ENCODE peak calls at places on chromosome 17, in six cellular contexts. F is tibial nerve, L is endothelial cell of umbilical vein, P is lower leg skin, J is spleen, Y is upper lobe of left lung. E is an unnamed sample.

GRCh38 chr17:9484789-9485188 is 90.8 kb downstream of the STX8 start:
- DNase-seq in F (no peak), L (no peak), P (no peak), J (no peak), Y (no peak), E (no peak)

GRCh38 chr17:79620207-79621038 is 9.6 kb upstream of the RBFOX3 start:
- DNase-seq in F (no peak), L (no peak), P (no peak), J (peak), Y (no peak), E (peak)

GRCh38 chr17:79988163-79988971 is 47.3 kb downstream of the TBC1D16 start:
- DNase-seq in F (no peak), L (peak), P (no peak), J (peak), Y (peak), E (no peak)

GRCh38 chr17:29151567-29151966 is 28.6 kb downstream of the MYO18A start:
- DNase-seq in F (no peak), L (no peak), P (no peak), J (no peak), Y (no peak), E (no peak)

GRCh38 chr17:27207073-27207511 is 86.8 kb upstream of the WSB1 start:
- DNase-seq in F (no peak), L (peak), P (no peak), J (no peak), Y (no peak), E (no peak)

GRCh38 chr17:81939881-81940385 is 2.8 kb upstream of the PYCR1 start:
- DNase-seq in F (no peak), L (no peak), P (no peak), J (no peak), Y (peak), E (no peak)

GRCh38 chr17:72592242-72592966 is 471.6 kb downstream of the SOX9 start:
- DNase-seq in F (peak), L (no peak), P (peak), J (no peak), Y (peak), E (peak)

GRCh38 chr17:74156878-74157277 is 46.6 kb upstream of the RPL38 start:
- DNase-seq in F (no peak), L (no peak), P (no peak), J (no peak), Y (no peak), E (no peak)

GRCh38 chr17:47949951-47950350 is 7.7 kb downstream of the PRR15L start:
- DNase-seq in F (no peak), L (no peak), P (no peak), J (no peak), Y (no peak), E (no peak)

GRCh38 chr17:11239379-11239970 is 1.5 kb upstream of the SHISA6 start:
- DNase-seq in F (no peak), L (no peak), P (no peak), J (no peak), Y (no peak), E (no peak)

GRCh38 chr17:64198711-64199110 is 64.3 kb downstream of the TEX2 start:
- DNase-seq in F (no peak), L (no peak), P (no peak), J (no peak), Y (no peak), E (no peak)

GRCh38 chr17:15655162-15655561 is 28.9 kb downstream of the TRIM16 start:
- DNase-seq in F (no peak), L (peak), P (no peak), J (no peak), Y (no peak), E (no peak)

GRCh38 chr17:64024781-64025731 is 4.6 kb upstream of the ICAM2 start:
- DNase-seq in F (no peak), L (peak), P (no peak), J (no peak), Y (no peak), E (no peak)

GRCh38 chr17:81037783-81038733 is 3.1 kb downstream of the BAIAP2 start:
- DNase-seq in F (no peak), L (no peak), P (no peak), J (no peak), Y (peak), E (no peak)

GRCh38 chr17:11241611-11242226 is 706 bp downstream of the SHISA6 start:
- DNase-seq in F (no peak), L (no peak), P (peak), J (no peak), Y (peak), E (no peak)

GRCh38 chr17:10879110-10879509 is 41.2 kb upstream of the PIRT start:
- DNase-seq in F (no peak), L (no peak), P (no peak), J (no peak), Y (no peak), E (peak)

GRCh38 chr17:177155-177554 is 4.3 kb downstream of the DOC2B start:
- DNase-seq in F (no peak), L (no peak), P (no peak), J (no peak), Y (no peak), E (no peak)

GRCh38 chr17:61409301-61410099 is 9.9 kb downstream of the TBX2 start:
- DNase-seq in F (no peak), L (no peak), P (no peak), J (peak), Y (peak), E (peak)

GRCh38 chr17:16286009-16286946 is 67.0 kb downstream of the CENPV start:
- DNase-seq in F (peak), L (peak), P (peak), J (peak), Y (no peak), E (peak)

GRCh38 chr17:33973491-33973890 is 281.6 kb upstream of the CCL2 start:
- DNase-seq in F (no peak), L (no peak), P (no peak), J (no peak), Y (no peak), E (no peak)

GRCh38 chr17:82487898-82488297 is 29.4 kb downstream of the NARF start:
- DNase-seq in F (no peak), L (no peak), P (no peak), J (no peak), Y (no peak), E (no peak)

GRCh38 chr17:74431568-74432483 is at the start of gene GPRC5C:
- DNase-seq in F (peak), L (no peak), P (peak), J (peak), Y (peak), E (peak)

GRCh38 chr17:30380643-30381419 is 2.1 kb downstream of the CPD start:
- DNase-seq in F (no peak), L (peak), P (no peak), J (no peak), Y (no peak), E (no peak)

GRCh38 chr17:72618018-72618509 is 474.4 kb downstream of the SLC39A11 start:
- DNase-seq in F (no peak), L (no peak), P (peak), J (no peak), Y (no peak), E (peak)

GRCh38 chr17:2068589-2069051 is 13.7 kb downstream of the HIC1 start:
- DNase-seq in F (no peak), L (peak), P (no peak), J (peak), Y (peak), E (no peak)

GRCh38 chr17:72376486-72377345 is 255.9 kb downstream of the SOX9 start:
- DNase-seq in F (peak), L (no peak), P (no peak), J (no peak), Y (no peak), E (no peak)

GRCh38 chr17:73976147-73976546 is 227.3 kb upstream of the RPL38 start:
- DNase-seq in F (no peak), L (no peak), P (no peak), J (no peak), Y (no peak), E (no peak)

GRCh38 chr17:40617678-40618240 is 29.9 kb downstream of the SMARCE1 start:
- DNase-seq in F (peak), L (no peak), P (peak), J (no peak), Y (peak), E (no peak)

GRCh38 chr17:48283907-48284306 is 146.1 kb downstream of the SKAP1 start:
- DNase-seq in F (no peak), L (no peak), P (no peak), J (no peak), Y (no peak), E (no peak)

DNA sequence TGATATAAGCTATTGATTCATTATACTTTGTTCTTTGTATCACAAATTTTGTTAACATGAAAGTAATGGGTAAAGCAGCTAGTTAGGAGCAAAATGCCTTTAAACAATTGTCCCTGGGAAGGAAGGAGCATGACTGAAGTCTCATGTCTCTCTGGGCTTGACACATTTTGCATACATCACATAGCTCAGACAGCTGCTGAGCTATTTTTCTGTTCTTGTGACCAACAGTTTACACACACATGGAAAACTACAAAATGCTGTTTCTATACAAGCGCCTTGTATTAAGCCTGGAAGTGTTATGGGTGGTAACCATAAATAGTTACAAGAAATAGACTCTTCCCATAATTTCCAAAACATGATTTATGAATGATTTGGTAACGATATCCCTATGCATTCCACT is 4.7 kb downstream of the ACSF2 start:
- DNase-seq in F (no peak), L (no peak), P (no peak), J (no peak), Y (no peak), E (no peak)
- TF ChIP-seq POLR2A in F (no peak), L (no peak), P (no peak), J (no peak), Y (no peak), E (no peak)

GRCh38 chr17:41865596-41865893 is 322 bp upstream of the KLHL11 start:
- DNase-seq in F (no peak), L (no peak), P (no peak), J (no peak), Y (no peak), E (no peak)
- TF ChIP-seq POLR2A in F (no peak), L (peak), P (no peak), J (no peak), Y (no peak), E (no peak)

DNA sequence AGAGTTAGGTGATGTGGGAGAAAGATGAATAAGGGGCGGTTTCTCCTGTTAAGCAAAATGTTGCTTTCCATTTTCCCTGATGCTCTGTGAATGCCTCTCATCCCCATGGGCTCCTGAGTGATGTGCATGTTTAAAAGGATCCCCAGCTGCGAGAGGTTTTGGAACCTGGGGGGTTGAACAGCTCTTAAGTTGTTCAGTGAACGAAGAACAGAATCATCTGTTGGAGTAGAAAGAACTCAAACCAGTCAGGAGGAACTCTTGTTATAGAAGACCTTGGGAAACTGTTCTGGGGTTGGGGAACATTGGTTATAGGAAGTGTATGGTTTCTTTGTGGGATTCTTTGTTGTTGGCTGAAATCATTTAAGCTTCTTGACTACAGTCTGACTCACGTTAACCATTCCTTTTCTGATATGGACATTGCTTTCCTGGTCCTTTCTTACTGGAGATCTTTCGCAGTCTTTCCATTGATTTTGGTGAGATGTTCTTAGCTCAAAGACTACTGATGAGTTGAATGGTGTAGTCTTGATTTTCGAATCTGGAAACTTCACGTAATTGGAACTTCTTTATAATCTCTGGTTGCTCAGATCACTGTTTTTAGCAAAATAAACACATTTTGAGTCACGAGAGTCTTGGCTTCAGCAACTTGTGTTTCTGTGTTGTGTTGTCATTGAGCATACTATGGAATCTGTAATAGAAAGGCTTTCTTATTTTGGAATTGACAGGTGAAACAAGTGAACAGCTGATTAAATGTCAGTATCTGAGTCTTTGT is 1.3 kb downstream of the UNK start:
- DNase-seq in F (no peak), L (peak), P (no peak), J (peak), Y (no peak), E (peak)
- TF ChIP-seq POLR2A in F (no peak), L (no peak), P (no peak), J (no peak), Y (no peak), E (no peak)

GRCh38 chr17:59355030-59355694 is 23.7 kb downstream of the YPEL2 start:
- DNase-seq in F (no peak), L (no peak), P (no peak), J (no peak), Y (no peak), E (no peak)
- TF ChIP-seq POLR2A in F (no peak), L (no peak), P (no peak), J (no peak), Y (no peak), E (no peak)

GRCh38 chr17:43552229-43552837 is 6.2 kb upstream of the ETV4 start:
- DNase-seq in F (no peak), L (no peak), P (no peak), J (no peak), Y (no peak), E (no peak)

GRCh38 chr17:43553501-43554018 is 7.4 kb upstream of the ETV4 start:
- DNase-seq in F (no peak), L (no peak), P (no peak), J (no peak), Y (no peak), E (no peak)

GRCh38 chr17:43548689-43549379 is 2.7 kb upstream of the ETV4 start:
- DNase-seq in F (no peak), L (no peak), P (no peak), J (no peak), Y (no peak), E (no peak)

GRCh38 chr17:43549496-43549895 is 3.4 kb upstream of the ETV4 start:
- DNase-seq in F (no peak), L (no peak), P (no peak), J (no peak), Y (no peak), E (no peak)

DNA sequence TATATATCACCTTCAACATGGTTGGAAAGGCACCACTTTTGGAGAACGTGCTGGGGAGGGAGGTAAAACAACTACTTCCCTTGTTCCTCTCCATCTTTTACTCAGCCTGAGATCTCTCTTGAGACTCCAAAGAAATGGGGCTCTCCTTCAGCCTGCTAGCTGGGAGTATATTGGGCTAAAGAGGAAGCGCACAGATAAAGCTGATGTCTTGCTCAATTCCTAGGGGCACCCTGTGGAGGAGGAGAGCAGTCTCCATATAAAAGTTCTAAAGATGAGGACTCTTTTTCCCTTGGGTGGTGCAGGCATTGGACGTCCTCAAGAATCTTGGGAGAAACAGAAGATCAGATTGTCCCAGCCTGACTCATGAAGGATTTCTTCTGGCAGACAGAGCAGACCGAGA is 4.6 kb upstream of the ETV4 start:
- DNase-seq in F (no peak), L (no peak), P (no peak), J (no peak), Y (no peak), E (no peak)
- TF ChIP-seq POLR2A in F (no peak), L (no peak), P (no peak), J (no peak), Y (no peak), E (no peak)

GRCh38 chr17:17837380-17837821 is 615 bp upstream of the SREBF1 start:
- DNase-seq in F (peak), L (peak), P (no peak), J (no peak), Y (no peak), E (peak)
- TF ChIP-seq POLR2A in F (no peak), L (no peak), P (no peak), J (no peak), Y (no peak), E (no peak)

DNA sequence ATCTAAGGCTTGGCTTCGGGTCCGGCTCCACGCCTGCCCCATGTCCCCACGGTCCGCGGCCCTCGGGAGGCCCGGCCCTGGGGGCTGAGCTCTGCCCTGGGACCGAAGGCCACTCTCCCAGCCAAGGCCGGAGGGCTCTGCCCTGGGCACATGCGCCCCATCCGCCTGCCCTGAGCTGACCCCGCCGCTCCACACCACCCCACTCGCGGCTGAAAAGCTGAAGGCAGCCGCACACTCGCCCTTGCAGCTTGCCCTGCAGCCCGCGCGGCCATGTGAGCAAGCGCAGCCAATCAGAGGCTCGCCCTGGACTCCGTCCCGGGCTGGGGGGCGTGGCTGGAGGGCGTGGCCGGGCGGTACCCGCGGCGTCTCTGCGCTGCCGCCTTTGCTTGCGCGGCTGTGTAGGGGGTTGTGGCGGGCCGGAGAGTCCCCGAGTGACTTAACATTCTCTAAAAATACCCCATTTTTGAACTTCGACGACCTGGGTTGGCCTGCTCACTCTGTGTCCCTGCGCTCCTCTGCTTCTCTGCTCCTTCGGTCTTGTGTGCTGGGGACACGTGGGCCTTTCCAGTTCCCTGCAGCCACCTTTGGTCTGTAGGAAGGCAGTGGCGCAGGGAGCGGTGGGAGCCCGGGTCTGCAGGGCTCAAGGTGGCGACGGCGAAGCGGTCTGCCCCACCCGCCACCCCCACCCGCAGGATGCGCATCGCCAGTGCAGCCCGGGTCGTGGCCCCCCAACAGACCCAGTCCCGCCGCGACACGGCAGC is 8.8 kb upstream of the MAP2K3 start:
- DNase-seq in F (peak), L (peak), P (peak), J (peak), Y (peak), E (peak)
- TF ChIP-seq POLR2A in F (no peak), L (peak), P (no peak), J (no peak), Y (no peak), E (peak)

GRCh38 chr17:45785373-45786193 is 1.5 kb downstream of the CRHR1 start:
- DNase-seq in F (no peak), L (no peak), P (no peak), J (no peak), Y (no peak), E (no peak)
- TF ChIP-seq POLR2A in F (no peak), L (no peak), P (no peak), J (no peak), Y (no peak), E (no peak)

DNA sequence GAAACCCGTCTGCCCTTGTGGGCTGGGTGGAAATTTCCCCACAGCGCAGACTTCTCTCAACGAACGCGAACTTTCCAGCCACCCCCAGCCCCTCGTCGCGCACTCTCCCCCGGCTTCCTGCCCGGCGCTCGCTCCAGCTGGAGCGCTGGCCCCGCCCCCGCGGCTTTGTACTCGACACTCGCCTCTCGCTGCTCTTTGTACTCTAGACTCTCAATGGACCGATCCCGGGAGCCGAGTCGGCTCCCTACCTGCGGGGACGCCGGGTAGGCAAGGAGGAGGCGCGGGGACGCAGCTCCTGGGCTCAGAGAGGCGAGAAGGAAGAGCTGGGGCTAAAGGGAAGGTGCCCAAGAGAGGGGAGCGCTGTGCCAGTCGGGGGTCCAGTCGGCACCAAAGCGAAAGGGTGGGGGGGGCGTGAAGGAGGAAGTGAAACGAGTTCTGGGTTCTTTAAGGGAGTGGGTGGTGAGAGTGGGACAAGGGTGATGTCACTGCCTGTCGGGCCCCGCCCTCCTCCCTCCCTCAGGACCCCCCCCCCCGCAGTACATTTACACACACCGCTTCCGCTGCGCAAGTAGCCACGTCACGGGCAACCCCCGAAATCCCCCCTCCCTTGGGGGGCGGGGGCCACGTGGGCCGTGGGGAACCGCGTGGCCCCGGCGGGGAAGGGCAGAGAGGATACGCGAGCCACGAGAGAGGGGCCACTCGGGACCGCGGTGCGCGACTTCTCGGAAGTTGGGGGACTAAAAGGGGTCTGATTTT is 9.7 kb downstream of the KDM6B start:
- DNase-seq in F (peak), L (peak), P (peak), J (peak), Y (peak), E (peak)
- TF ChIP-seq POLR2A in F (peak), L (no peak), P (no peak), J (peak), Y (peak), E (peak)

E was measured in erythroblast.